ENCODE peak calls at places on chromosomes 3 and 15, in four cellular contexts. C, O, P and J are unnamed samples. For H3K27me3, the result is how much of the 10 kb centered on the place peaks cover.

GRCh38 chr3:27976933-27977332 is 254.8 kb upstream of the EOMES start:
- DNase-seq in C (peak), P (no peak), O (no peak), J (peak)

GRCh38 chr3:48194446-48195071 is 6.3 kb upstream of the CDC25A start:
- DNase-seq in P (peak), C (peak), O (no peak), J (peak)

GRCh38 chr15:87722941-87723691 is 533.4 kb downstream of the NTRK3 start:
- DNase-seq in O (no peak), P (no peak), C (no peak), J (no peak)

GRCh38 chr3:5226783-5227182 is 39.3 kb downstream of the EDEM1 start:
- DNase-seq in O (peak), C (peak), P (no peak), J (peak)

GRCh38 chr15:25776071-25776740 is 86.9 kb downstream of the ATP10A start:
- DNase-seq in C (peak), O (no peak), P (no peak), J (no peak)

GRCh38 chr15:69628256-69629093 is 175.9 kb downstream of the RPLP1 start:
- DNase-seq in P (no peak), O (no peak), C (no peak), J (no peak)

GRCh38 chr3:53949541-53949940 is 57.9 kb upstream of the SELENOK start:
- DNase-seq in C (no peak), P (no peak), O (no peak), J (no peak)

GRCh38 chr15:93619597-93619996 is 530.6 kb upstream of the RGMA start:
- DNase-seq in C (no peak), O (no peak), P (no peak), J (no peak)

GRCh38 chr3:187794731-187795130 is 49.5 kb upstream of the BCL6 start:
- DNase-seq in C (no peak), P (no peak), O (no peak), J (no peak)

GRCh38 chr15:32735948-32736347 is 18.1 kb downstream of the GREM1 start:
- DNase-seq in O (no peak), C (no peak), P (no peak), J (no peak)

GRCh38 chr3:124593442-124593829 is 136.8 kb upstream of the UMPS start:
- DNase-seq in O (no peak), P (no peak), C (no peak), J (no peak)

GRCh38 chr3:106685751-106686150 is 691.5 kb upstream of the CCDC54 start:
- DNase-seq in C (no peak), P (no peak), O (no peak), J (peak)

GRCh38 chr3:196280689-196281463 is 6.7 kb downstream of the PCYT1A start:
- DNase-seq in P (no peak), O (no peak), C (no peak), J (no peak)

GRCh38 chr3:36443042-36443686 is 62.9 kb downstream of the STAC start:
- DNase-seq in C (no peak), O (no peak), P (no peak), J (no peak)

GRCh38 chr15:22887157-22887951 is 48.9 kb downstream of the NIPA2 start:
- DNase-seq in O (no peak), P (no peak), C (peak), J (peak)

GRCh38 chr3:38713121-38713520 is 63.6 kb upstream of the SCN5A start:
- DNase-seq in C (peak), O (no peak), P (no peak), J (no peak)

GRCh38 chr3:197137741-197138140 is 108.1 kb upstream of the MELTF start:
- DNase-seq in O (no peak), P (no peak), C (no peak), J (no peak)

DNA sequence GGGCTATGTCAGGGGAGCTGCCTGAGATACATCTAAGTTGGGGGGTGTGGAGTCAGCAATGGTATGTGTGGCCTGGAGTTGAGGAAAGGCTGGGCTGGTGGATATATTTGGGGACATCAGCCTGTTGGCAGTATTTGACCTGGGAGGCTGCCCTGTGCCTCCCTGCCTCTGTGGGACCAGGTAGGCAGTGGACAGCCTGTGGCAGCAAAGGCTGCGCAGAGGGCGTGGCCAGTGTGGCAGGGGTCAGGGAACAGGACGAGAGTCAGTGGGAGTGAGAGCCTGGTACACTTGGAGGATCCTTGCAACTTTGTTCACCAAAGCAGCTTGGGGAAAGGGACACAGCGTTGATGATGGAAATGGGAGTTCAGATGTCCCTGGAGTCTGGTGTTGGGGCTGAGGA is 15.0 kb downstream of the TEX264 start:
- DNase-seq in C (no peak), O (no peak), P (no peak), J (no peak)
- H3K4me3 ChIP-seq in C (no peak), O (peak), P (no peak), J (no peak)

GRCh38 chr15:79474252-79474651 is 42.1 kb downstream of the MINAR1 start:
- DNase-seq in O (no peak), P (no peak), C (peak), J (peak)

GRCh38 chr15:79479616-79480015 is 47.5 kb downstream of the MINAR1 start:
- DNase-seq in P (no peak), O (no peak), C (no peak), J (no peak)

GRCh38 chr15:79475312-79475711 is 43.2 kb downstream of the MINAR1 start:
- DNase-seq in O (no peak), P (no peak), C (peak), J (peak)

GRCh38 chr15:79472446-79472845 is 40.3 kb downstream of the MINAR1 start:
- DNase-seq in O (no peak), P (no peak), C (no peak), J (no peak)

GRCh38 chr15:79478108-79478507 is 46.0 kb downstream of the MINAR1 start:
- DNase-seq in C (no peak), P (no peak), O (no peak), J (no peak)
- H3K27me3 ChIP-seq in C (under half), P (under half), O (under half), J (under half)

GRCh38 chr15:31333119-31333518 is 6.5 kb downstream of the KLF13 start:
- DNase-seq in P (peak), O (no peak), C (no peak), J (no peak)
- H3K4me3 ChIP-seq in P (no peak), O (no peak), C (no peak), J (no peak)

GRCh38 chr3:137764001-137764433 is at the start of gene SOX14:
- DNase-seq in P (peak), O (no peak), C (no peak), J (no peak)
- H3K27me3 ChIP-seq in P (under half), O (under half), C (half or more), J (half or more)

GRCh38 chr15:77631790-77632551 is 741 bp downstream of the LINGO1 start:
- DNase-seq in P (peak), O (no peak), C (no peak), J (no peak)

GRCh38 chr15:77629070-77630030 is 3.4 kb downstream of the LINGO1 start:
- DNase-seq in O (no peak), P (no peak), C (no peak), J (no peak)

GRCh38 chr15:77632760-77633133 is at the start of gene LINGO1:
- DNase-seq in O (no peak), P (peak), C (peak), J (no peak)

GRCh38 chr15:77630064-77630463 is 2.6 kb downstream of the LINGO1 start:
- DNase-seq in P (no peak), O (no peak), C (no peak), J (no peak)

GRCh38 chr15:77630956-77631789 is 1.5 kb downstream of the LINGO1 start:
- DNase-seq in P (no peak), O (no peak), C (no peak), J (no peak)
- H3K4me3 ChIP-seq in P (peak), O (no peak), C (no peak), J (no peak)

GRCh38 chr15:40439461-40440299 is 1.1 kb upstream of the BAHD1 start:
- DNase-seq in O (no peak), P (peak), C (peak), J (peak)
- H3K27me3 ChIP-seq in O (under half), P (under half), C (under half), J (under half)

GRCh38 chr15:31085359-31085758 is 16.2 kb downstream of the TRPM1 start:
- DNase-seq in C (no peak), O (no peak), P (no peak), J (no peak)

GRCh38 chr15:31082771-31083393 is 18.6 kb downstream of the TRPM1 start:
- DNase-seq in O (no peak), C (no peak), P (no peak), J (no peak)

GRCh38 chr15:31081568-31082250 is 19.8 kb downstream of the TRPM1 start:
- DNase-seq in P (peak), O (no peak), C (peak), J (peak)

GRCh38 chr15:31084176-31084575 is 17.3 kb downstream of the TRPM1 start:
- DNase-seq in O (no peak), P (no peak), C (no peak), J (no peak)

GRCh38 chr15:31083394-31083790 is 18.1 kb downstream of the TRPM1 start:
- DNase-seq in O (no peak), C (no peak), P (peak), J (no peak)
- H3K4me3 ChIP-seq in O (no peak), C (no peak), P (no peak), J (no peak)

GRCh38 chr3:49756036-49756435 is 30.3 kb downstream of the IP6K1 start:
- DNase-seq in C (no peak), P (no peak), O (no peak), J (no peak)

GRCh38 chr3:49747792-49748480 is 24.2 kb upstream of the GMPPB start:
- DNase-seq in P (no peak), C (peak), O (no peak), J (peak)

GRCh38 chr3:49750056-49750455 is 26.3 kb upstream of the GMPPB start:
- DNase-seq in C (peak), P (no peak), O (no peak), J (no peak)

GRCh38 chr3:49754536-49754935 is 30.8 kb upstream of the GMPPB start:
- DNase-seq in P (no peak), C (no peak), O (no peak), J (no peak)

GRCh38 chr3:49751501-49751900 is 27.8 kb upstream of the GMPPB start:
- DNase-seq in P (no peak), C (no peak), O (no peak), J (no peak)
- H3K27me3 ChIP-seq in P (under half), C (under half), O (under half), J (under half)

GRCh38 chr3:157063926-157064325 is 96.0 kb downstream of the CCNL1 start:
- DNase-seq in O (no peak), C (no peak), P (no peak), J (no peak)
- H3K4me3 ChIP-seq in O (no peak), C (no peak), P (no peak), J (no peak)

DNA sequence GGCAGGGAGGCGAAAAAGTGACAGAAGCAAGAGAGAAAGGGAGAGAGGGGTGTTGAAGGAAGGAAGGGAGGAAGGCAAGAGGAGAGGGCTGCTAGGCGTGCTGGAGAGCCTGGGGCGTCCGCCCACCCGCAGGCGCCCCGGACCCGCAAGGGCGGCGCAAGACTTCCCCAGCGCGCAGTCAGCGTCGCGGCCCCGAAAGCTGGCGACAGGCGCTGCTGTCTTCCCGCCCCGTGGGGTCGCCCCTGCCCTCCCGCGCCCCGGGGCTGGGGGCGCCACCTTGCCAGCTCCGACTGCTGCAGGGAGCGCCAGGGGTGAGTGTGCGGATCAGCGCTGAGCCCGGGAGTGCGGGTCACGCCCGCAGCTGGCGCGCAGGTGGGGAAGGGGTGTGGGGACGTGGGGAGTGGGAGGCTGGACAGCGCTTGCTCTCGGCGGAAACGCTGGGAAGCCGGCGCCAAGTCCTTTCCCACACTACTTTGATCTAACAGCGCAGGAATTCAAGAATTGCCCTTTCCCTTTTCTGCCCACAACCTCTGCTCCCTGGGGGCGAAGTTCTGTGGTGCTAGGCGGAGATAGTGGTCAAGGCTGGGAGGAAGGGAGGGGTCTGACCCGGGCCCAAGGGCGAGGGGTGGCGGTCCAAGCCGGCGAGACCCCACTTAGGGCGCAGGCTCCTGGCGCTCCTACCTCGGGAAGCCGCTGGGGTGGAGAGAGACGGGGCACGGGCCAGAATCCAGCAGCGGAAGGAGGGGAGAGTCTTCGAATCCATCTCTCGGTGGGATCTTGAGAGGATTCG is 266.1 kb downstream of the CGGBP1 start:
- DNase-seq in C (peak), P (no peak), O (no peak), J (peak)
- H3K27me3 ChIP-seq in C (under half), P (under half), O (under half), J (under half)